ENCODE peak calls at places on chromosomes 11 and 22, in seven cellular contexts. One of them, this sample, is unnamed. For H3K9me3, the result is how much of the 10 kb centered on the place peaks cover.

GRCh38 chr22:25404556-25404922 is 159.9 kb upstream of the GRK3 start:
- DNase-seq in esophagus squamous epithelium: no peak
- DNase-seq in heart left ventricle: no peak
- DNase-seq in mesenchymal stem cell: peak
- DNase-seq in GM23248: peak
- DNase-seq in spleen: peak
- DNase-seq in pancreas: no peak
- DNase-seq in this sample: no peak

GRCh38 chr11:128530119-128531091 is 57.0 kb downstream of the ETS1 start:
- DNase-seq in esophagus squamous epithelium: no peak
- DNase-seq in heart left ventricle: no peak
- DNase-seq in mesenchymal stem cell: peak
- DNase-seq in GM23248: peak
- DNase-seq in spleen: no peak
- DNase-seq in pancreas: no peak
- DNase-seq in this sample: no peak

GRCh38 chr11:118592616-118593367 is 14.6 kb upstream of the PHLDB1 start:
- DNase-seq in esophagus squamous epithelium: no peak
- DNase-seq in heart left ventricle: no peak
- DNase-seq in mesenchymal stem cell: peak
- DNase-seq in GM23248: no peak
- DNase-seq in spleen: no peak
- DNase-seq in pancreas: no peak
- DNase-seq in this sample: no peak

GRCh38 chr11:121448431-121448941 is 3.6 kb upstream of the SORL1 start:
- DNase-seq in esophagus squamous epithelium: no peak
- DNase-seq in heart left ventricle: no peak
- DNase-seq in mesenchymal stem cell: no peak
- DNase-seq in GM23248: no peak
- DNase-seq in spleen: no peak
- DNase-seq in pancreas: no peak
- DNase-seq in this sample: no peak

GRCh38 chr11:134126197-134126822 is 57.4 kb downstream of the JAM3 start:
- DNase-seq in esophagus squamous epithelium: no peak
- DNase-seq in heart left ventricle: no peak
- DNase-seq in mesenchymal stem cell: peak
- DNase-seq in GM23248: peak
- DNase-seq in spleen: no peak
- DNase-seq in pancreas: no peak
- DNase-seq in this sample: no peak

GRCh38 chr22:27992294-27993165 is 73.5 kb upstream of the PITPNB start:
- DNase-seq in esophagus squamous epithelium: no peak
- DNase-seq in heart left ventricle: peak
- DNase-seq in mesenchymal stem cell: no peak
- DNase-seq in GM23248: no peak
- DNase-seq in spleen: no peak
- DNase-seq in pancreas: no peak
- DNase-seq in this sample: no peak

GRCh38 chr11:134406264-134407185 is 5.5 kb downstream of the B3GAT1 start:
- DNase-seq in esophagus squamous epithelium: no peak
- DNase-seq in heart left ventricle: no peak
- DNase-seq in mesenchymal stem cell: no peak
- DNase-seq in GM23248: peak
- DNase-seq in spleen: no peak
- DNase-seq in pancreas: no peak
- DNase-seq in this sample: no peak

GRCh38 chr11:82832983-82833382 is 67.2 kb downstream of the PRCP start:
- DNase-seq in esophagus squamous epithelium: no peak
- DNase-seq in heart left ventricle: no peak
- DNase-seq in mesenchymal stem cell: no peak
- DNase-seq in GM23248: no peak
- DNase-seq in spleen: no peak
- DNase-seq in pancreas: no peak
- DNase-seq in this sample: no peak

GRCh38 chr22:44764974-44765373 is 12.6 kb downstream of the ARHGAP8 start:
- DNase-seq in esophagus squamous epithelium: no peak
- DNase-seq in heart left ventricle: no peak
- DNase-seq in mesenchymal stem cell: no peak
- DNase-seq in GM23248: no peak
- DNase-seq in spleen: peak
- DNase-seq in pancreas: no peak
- DNase-seq in this sample: no peak

GRCh38 chr11:85766801-85767200 is 44.1 kb downstream of the SYTL2 start:
- DNase-seq in esophagus squamous epithelium: no peak
- DNase-seq in heart left ventricle: no peak
- DNase-seq in mesenchymal stem cell: no peak
- DNase-seq in GM23248: peak
- DNase-seq in spleen: no peak
- DNase-seq in pancreas: no peak
- DNase-seq in this sample: no peak
- H3K27ac ChIP-seq in esophagus squamous epithelium: no peak
- H3K27ac ChIP-seq in heart left ventricle: no peak
- H3K27ac ChIP-seq in mesenchymal stem cell: peak
- H3K27ac ChIP-seq in GM23248: no peak
- H3K27ac ChIP-seq in spleen: no peak
- H3K27ac ChIP-seq in pancreas: no peak
- H3K27ac ChIP-seq in this sample: peak

GRCh38 chr22:47392054-47392347 is 629.6 kb downstream of the TBC1D22A start:
- DNase-seq in esophagus squamous epithelium: no peak
- DNase-seq in heart left ventricle: no peak
- DNase-seq in mesenchymal stem cell: no peak
- DNase-seq in GM23248: no peak
- DNase-seq in spleen: no peak
- DNase-seq in pancreas: no peak
- DNase-seq in this sample: peak
- H3K9me3 ChIP-seq in esophagus squamous epithelium: under half
- H3K9me3 ChIP-seq in heart left ventricle: under half
- H3K9me3 ChIP-seq in mesenchymal stem cell: under half
- H3K9me3 ChIP-seq in GM23248: under half
- H3K9me3 ChIP-seq in spleen: under half
- H3K9me3 ChIP-seq in pancreas: under half
- H3K9me3 ChIP-seq in this sample: under half

GRCh38 chr11:96303980-96304379 is 39.0 kb downstream of the MAML2 start:
- DNase-seq in esophagus squamous epithelium: no peak
- DNase-seq in heart left ventricle: no peak
- DNase-seq in mesenchymal stem cell: no peak
- DNase-seq in GM23248: peak
- DNase-seq in spleen: no peak
- DNase-seq in pancreas: no peak
- DNase-seq in this sample: no peak

GRCh38 chr11:96299155-96299883 is 43.7 kb downstream of the MAML2 start:
- DNase-seq in esophagus squamous epithelium: no peak
- DNase-seq in heart left ventricle: no peak
- DNase-seq in mesenchymal stem cell: no peak
- DNase-seq in GM23248: peak
- DNase-seq in spleen: no peak
- DNase-seq in pancreas: no peak
- DNase-seq in this sample: no peak

GRCh38 chr11:96306600-96306932 is 36.4 kb downstream of the MAML2 start:
- DNase-seq in esophagus squamous epithelium: no peak
- DNase-seq in heart left ventricle: no peak
- DNase-seq in mesenchymal stem cell: no peak
- DNase-seq in GM23248: peak
- DNase-seq in spleen: no peak
- DNase-seq in pancreas: no peak
- DNase-seq in this sample: no peak

GRCh38 chr11:96303067-96303466 is 39.9 kb downstream of the MAML2 start:
- DNase-seq in esophagus squamous epithelium: no peak
- DNase-seq in heart left ventricle: no peak
- DNase-seq in mesenchymal stem cell: peak
- DNase-seq in GM23248: peak
- DNase-seq in spleen: no peak
- DNase-seq in pancreas: no peak
- DNase-seq in this sample: no peak

DNA sequence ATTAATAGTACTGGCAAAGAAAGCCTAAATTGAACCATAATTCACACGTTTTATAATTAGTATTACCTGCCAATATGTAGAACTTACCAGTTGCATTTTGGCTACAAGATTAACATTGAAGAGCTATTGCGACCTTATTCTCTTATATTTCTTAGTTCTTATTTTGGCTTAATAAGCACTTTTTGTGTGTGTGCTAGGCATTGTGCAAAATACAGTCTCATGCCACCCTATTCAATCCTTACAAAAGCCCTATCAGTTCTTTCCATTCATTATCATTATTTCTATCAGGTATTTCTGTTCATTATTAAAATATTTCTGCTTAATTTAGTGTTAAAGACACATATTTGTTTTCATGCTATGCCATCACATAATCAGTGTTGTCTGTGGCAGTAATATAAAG is 41.2 kb downstream of the MAML2 start:
- DNase-seq in esophagus squamous epithelium: no peak
- DNase-seq in heart left ventricle: no peak
- DNase-seq in mesenchymal stem cell: no peak
- DNase-seq in GM23248: no peak
- DNase-seq in spleen: no peak
- DNase-seq in pancreas: no peak
- DNase-seq in this sample: no peak
- H3K27ac ChIP-seq in esophagus squamous epithelium: no peak
- H3K27ac ChIP-seq in heart left ventricle: no peak
- H3K27ac ChIP-seq in mesenchymal stem cell: no peak
- H3K27ac ChIP-seq in GM23248: no peak
- H3K27ac ChIP-seq in spleen: no peak
- H3K27ac ChIP-seq in pancreas: no peak
- H3K27ac ChIP-seq in this sample: no peak

DNA sequence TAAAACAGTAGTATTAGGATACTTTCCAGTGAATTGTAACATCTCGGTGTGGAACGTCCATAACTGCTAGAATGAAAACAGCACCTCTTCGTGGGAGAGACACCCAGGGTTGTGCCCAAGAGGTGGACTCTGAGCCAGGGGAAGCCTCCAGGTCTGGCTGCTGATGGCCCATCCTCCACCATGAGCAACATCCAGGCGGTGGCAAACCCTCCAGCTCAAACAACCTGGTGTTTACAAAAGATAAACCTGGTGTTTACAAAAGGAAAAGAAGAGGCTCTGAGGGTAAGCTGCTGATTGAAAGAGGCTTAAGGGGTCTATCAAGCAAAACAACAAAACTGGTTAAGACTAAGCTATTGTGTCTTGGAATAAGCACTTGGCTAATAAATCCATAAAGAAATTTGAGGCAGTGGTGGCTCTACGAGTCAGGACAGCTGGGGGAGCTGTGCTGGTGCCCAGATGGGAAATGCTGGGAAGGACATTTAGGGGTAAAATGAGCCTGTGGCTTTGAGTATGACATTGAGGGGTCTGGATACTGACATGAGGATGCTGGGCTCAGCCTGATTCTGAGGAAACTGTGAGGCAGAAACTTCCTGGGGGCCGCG is 909.0 kb downstream of the BRD1 start:
- DNase-seq in esophagus squamous epithelium: no peak
- DNase-seq in heart left ventricle: no peak
- DNase-seq in mesenchymal stem cell: no peak
- DNase-seq in GM23248: no peak
- DNase-seq in spleen: no peak
- DNase-seq in pancreas: no peak
- DNase-seq in this sample: no peak
- H3K9me3 ChIP-seq in esophagus squamous epithelium: under half
- H3K9me3 ChIP-seq in heart left ventricle: under half
- H3K9me3 ChIP-seq in mesenchymal stem cell: under half
- H3K9me3 ChIP-seq in GM23248: under half
- H3K9me3 ChIP-seq in spleen: under half
- H3K9me3 ChIP-seq in pancreas: under half
- H3K9me3 ChIP-seq in this sample: under half

GRCh38 chr11:3914807-3915206 is 59.3 kb downstream of the STIM1 start:
- DNase-seq in esophagus squamous epithelium: no peak
- DNase-seq in heart left ventricle: no peak
- DNase-seq in mesenchymal stem cell: peak
- DNase-seq in GM23248: peak
- DNase-seq in spleen: no peak
- DNase-seq in pancreas: no peak
- DNase-seq in this sample: no peak

GRCh38 chr11:3922056-3922455 is 66.6 kb downstream of the STIM1 start:
- DNase-seq in esophagus squamous epithelium: no peak
- DNase-seq in heart left ventricle: no peak
- DNase-seq in mesenchymal stem cell: no peak
- DNase-seq in GM23248: no peak
- DNase-seq in spleen: no peak
- DNase-seq in pancreas: no peak
- DNase-seq in this sample: no peak

GRCh38 chr11:3925513-3925912 is 70.0 kb downstream of the STIM1 start:
- DNase-seq in esophagus squamous epithelium: no peak
- DNase-seq in heart left ventricle: no peak
- DNase-seq in mesenchymal stem cell: no peak
- DNase-seq in GM23248: no peak
- DNase-seq in spleen: no peak
- DNase-seq in pancreas: no peak
- DNase-seq in this sample: no peak

GRCh38 chr11:3916962-3917361 is 61.5 kb downstream of the STIM1 start:
- DNase-seq in esophagus squamous epithelium: no peak
- DNase-seq in heart left ventricle: no peak
- DNase-seq in mesenchymal stem cell: no peak
- DNase-seq in GM23248: no peak
- DNase-seq in spleen: no peak
- DNase-seq in pancreas: no peak
- DNase-seq in this sample: no peak

DNA sequence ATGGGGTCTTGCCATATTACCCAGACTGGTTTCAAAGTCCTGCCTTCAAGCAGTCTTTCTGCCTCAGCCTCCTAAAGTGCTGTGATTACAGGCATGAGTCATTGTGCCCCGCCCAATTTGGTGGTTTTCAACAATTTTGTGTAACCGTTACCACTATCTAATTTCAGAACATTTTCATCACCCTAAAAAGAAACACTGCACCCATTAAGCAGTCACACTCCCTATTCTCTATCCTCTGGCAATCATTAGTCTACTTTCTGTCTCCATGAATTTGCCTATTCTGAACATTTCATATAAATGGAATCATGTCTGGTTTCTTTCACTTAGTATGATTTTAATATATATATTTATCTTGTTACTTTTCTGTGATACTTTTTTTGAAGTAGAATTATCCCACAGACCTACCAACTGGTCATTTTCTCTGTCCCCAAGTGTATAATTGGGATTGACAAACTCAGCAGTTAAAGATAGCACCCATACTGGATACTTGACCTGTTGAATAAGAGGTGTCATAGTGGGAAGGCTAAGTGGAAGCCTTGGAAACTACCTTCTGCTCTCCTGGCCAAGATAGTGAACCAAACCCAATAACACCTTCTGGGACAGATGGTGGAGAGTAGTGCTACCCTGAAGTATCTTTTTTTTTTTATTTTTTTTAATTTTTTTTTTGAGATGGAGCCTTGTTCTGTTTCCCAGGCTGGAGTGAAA is 64.8 kb downstream of the STIM1 start:
- DNase-seq in esophagus squamous epithelium: no peak
- DNase-seq in heart left ventricle: no peak
- DNase-seq in mesenchymal stem cell: peak
- DNase-seq in GM23248: peak
- DNase-seq in spleen: no peak
- DNase-seq in pancreas: no peak
- DNase-seq in this sample: no peak
- H3K27ac ChIP-seq in esophagus squamous epithelium: peak
- H3K27ac ChIP-seq in heart left ventricle: no peak
- H3K27ac ChIP-seq in mesenchymal stem cell: no peak
- H3K27ac ChIP-seq in GM23248: peak
- H3K27ac ChIP-seq in spleen: no peak
- H3K27ac ChIP-seq in pancreas: no peak
- H3K27ac ChIP-seq in this sample: no peak

GRCh38 chr11:70528794-70529580 is 130.7 kb downstream of the CTTN start:
- DNase-seq in esophagus squamous epithelium: no peak
- DNase-seq in heart left ventricle: no peak
- DNase-seq in mesenchymal stem cell: no peak
- DNase-seq in GM23248: no peak
- DNase-seq in spleen: peak
- DNase-seq in pancreas: no peak
- DNase-seq in this sample: peak
- H3K9me3 ChIP-seq in esophagus squamous epithelium: under half
- H3K9me3 ChIP-seq in heart left ventricle: under half
- H3K9me3 ChIP-seq in mesenchymal stem cell: under half
- H3K9me3 ChIP-seq in GM23248: under half
- H3K9me3 ChIP-seq in spleen: under half
- H3K9me3 ChIP-seq in pancreas: under half
- H3K9me3 ChIP-seq in this sample: under half